ENCODE peak calls at places on chromosomes 13 and 19, in nine cellular contexts. H is SW 1271; P is caudate nucleus; X is ureter; M is cardiac muscle cell; R is anterior cingulate cortex; G is nucleus accumbens; E is activated T-cell treated with anti-CD3 and anti-CD28 coated beads, Interleukin-2, amount 50 U/mL, for 72 hours; I is AG04450. L is an unnamed sample.

GRCh38 chr19:50453243-50453642 is 20.6 kb downstream of the MYBPC2 start:
- DNase-seq in E (no peak), I (no peak), P (no peak), G (no peak), R (no peak), X (no peak), H (no peak), M (no peak), L (no peak)

GRCh38 chr13:49533586-49534269 is 38.0 kb downstream of the PHF11 start:
- DNase-seq in E (no peak), I (no peak), P (no peak), X (no peak), M (no peak), H (no peak), G (no peak), R (no peak), L (no peak)

GRCh38 chr19:46426506-46427162 is 2.1 kb downstream of the PNMA8C start:
- DNase-seq in P (peak; percentile 85), R (peak; percentile 74), M (peak; percentile 89), I (peak; percentile 61), E (peak; percentile 46), H (no peak), G (peak; percentile 77), X (no peak), L (no peak)

GRCh38 chr19:38697641-38698071 is 46.6 kb downstream of the CAPN12 start:
- DNase-seq in I (no peak), M (no peak), E (no peak), G (no peak), R (no peak), H (no peak), P (no peak), X (no peak), L (no peak)

GRCh38 chr13:23570099-23570926 is at the start of gene TNFRSF19:
- DNase-seq in H (no peak), M (peak; percentile 84), X (no peak), E (no peak), R (no peak), P (no peak), I (peak; percentile 67), G (no peak), L (peak; percentile 76)

GRCh38 chr19:6063576-6063961 is 46.7 kb downstream of the RFX2 start:
- DNase-seq in E (no peak), X (no peak), I (no peak), P (no peak), M (no peak), G (no peak), H (no peak), R (no peak), L (no peak)

GRCh38 chr19:39409207-39409885 is 2.7 kb downstream of the ZFP36 start:
- DNase-seq in H (no peak), E (peak; percentile 85), I (no peak), G (peak; percentile 65), P (peak; percentile 33), M (peak; percentile 88), X (peak; percentile 96), R (peak; percentile 51), L (peak; percentile 93)

GRCh38 chr13:97327521-97328221 is 105.5 kb downstream of the MBNL2 start:
- DNase-seq in E (no peak), H (no peak), P (no peak), I (no peak), X (no peak), G (no peak), M (peak; percentile 58), R (no peak), L (no peak)

GRCh38 chr19:4172861-4173473 is 9.4 kb downstream of the SIRT6 start:
- DNase-seq in H (no peak), R (no peak), G (no peak), E (peak; percentile 78), M (peak; percentile 52), X (peak; percentile 58), P (no peak), I (no peak), L (no peak)

GRCh38 chr19:53432088-53432661 is 391 bp downstream of the ZNF761 start:
- DNase-seq in I (no peak), H (no peak), P (no peak), M (peak; percentile 21), E (no peak), X (peak; percentile 44), G (peak; percentile 14), R (peak; percentile 36), L (peak; percentile 60)

GRCh38 chr13:66409542-66409941 is 820.6 kb downstream of the PCDH9 start:
- DNase-seq in P (no peak), M (no peak), H (no peak), E (no peak), I (no peak), R (no peak), X (no peak), G (no peak), L (no peak)

GRCh38 chr19:2307518-2308012 is 389 bp downstream of the LINGO3 start:
- DNase-seq in X (no peak), P (no peak), I (no peak), R (no peak), E (no peak), H (no peak), G (no peak), M (no peak), L (no peak)

GRCh38 chr19:46713781-46714522 is 3.0 kb downstream of the PRKD2 start:
- DNase-seq in M (peak; percentile 90), G (peak; percentile 66), E (peak; percentile 65), R (peak; percentile 33), I (no peak), H (peak; percentile 47), X (peak; percentile 97), P (peak; percentile 53), L (peak; percentile 94)

GRCh38 chr19:12669272-12670158 is 2.9 kb downstream of the WDR83 start:
- DNase-seq in E (peak; percentile 81), G (peak; percentile 75), R (peak; percentile 78), I (peak; percentile 69), X (peak; percentile 82), M (peak; percentile 90), H (peak; percentile 46), P (peak; percentile 85), L (peak; percentile 86)

GRCh38 chr19:35497406-35497805 is 7.1 kb upstream of the KRTDAP start:
- DNase-seq in H (no peak), P (no peak), G (no peak), X (no peak), M (no peak), R (no peak), I (no peak), E (no peak), L (no peak)

GRCh38 chr13:109787135-109787954 is 962 bp upstream of the IRS2 start:
- DNase-seq in I (no peak), P (no peak), H (no peak), E (peak; percentile 46), M (peak; percentile 56), X (no peak), G (no peak), R (peak; percentile 60), L (no peak)

GRCh38 chr13:25306671-25307464 is 5.4 kb downstream of the NUP58 start:
- DNase-seq in E (no peak), I (no peak), P (no peak), X (no peak), R (no peak), M (no peak), G (no peak), H (no peak), L (no peak)

GRCh38 chr13:37681295-37682032 is 82.9 kb upstream of the POSTN start:
- DNase-seq in I (peak; percentile 38), X (no peak), M (peak; percentile 84), P (no peak), E (no peak), H (no peak), G (no peak), R (no peak), L (no peak)